ENCODE peak calls at places on chromosome 9, in four cellular contexts. L, Y, M and X are unnamed samples.

GRCh38 chr9:4620881-4621555 is 41.1 kb upstream of the PLPP6 start:
- DNase-seq in L (no peak), Y (peak; percentile 22), M (no peak), X (no peak)

GRCh38 chr9:34375901-34376595 is 650 bp downstream of the MYORG start:
- DNase-seq in L (peak; percentile 38), Y (peak; percentile 35), M (no peak), X (peak; percentile 70)

GRCh38 chr9:113634597-113635515 is 171.3 kb downstream of the RGS3 start:
- DNase-seq in L (no peak), Y (peak; percentile 87), M (no peak), X (no peak)

GRCh38 chr9:93204470-93205043 is 20.6 kb downstream of the WNK2 start:
- DNase-seq in L (no peak), Y (no peak), M (no peak), X (no peak)

GRCh38 chr9:77457916-77458592 is 190.1 kb downstream of the GNA14 start:
- DNase-seq in L (peak; percentile 55), Y (peak; percentile 70), M (peak; percentile 59), X (peak; percentile 75)

GRCh38 chr9:4489562-4489918 is 728 bp upstream of the SLC1A1 start:
- DNase-seq in L (no peak), Y (peak; percentile 29), M (peak; percentile 23), X (no peak)

GRCh38 chr9:71383308-71383707 is 261.9 kb upstream of the TRPM3 start:
- DNase-seq in L (no peak), Y (no peak), M (no peak), X (no peak)

GRCh38 chr9:91032056-91032455 is 230.4 kb downstream of the SYK start:
- DNase-seq in L (no peak), Y (no peak), M (no peak), X (no peak)